ENCODE peak calls at places on chromosomes 5 and 9, in six cellular contexts. X is stimulated activated CD8-positive, alpha-beta memory T cell treated with anti-CD3 and anti-CD28 coated beads, Interleukin-2, amount 100 ng/mL, for 1 hour; C is dorsolateral prefrontal cortex; B is left ventricle myocardium inferior; R is activated B cell treated with CpG ODN at 0.5 μM for 24 hours; Y is HuH-7.5. M is an unnamed sample.

GRCh38 chr5:1792842-1793266 is 6.8 kb downstream of the MRPL36 start:
- DNase-seq in X (peak), C (no peak), B (no peak), R (no peak), Y (no peak), M (no peak)

GRCh38 chr9:98124637-98125426 is 5.8 kb upstream of the TRIM14 start:
- DNase-seq in X (no peak), C (no peak), B (no peak), R (no peak), Y (no peak), M (no peak)

GRCh38 chr9:107288701-107289100 is 5.6 kb downstream of the RAD23B start:
- DNase-seq in X (no peak), C (no peak), B (no peak), R (no peak), Y (no peak), M (no peak)

GRCh38 chr5:143086851-143087637 is 316.4 kb downstream of the NR3C1 start:
- DNase-seq in X (no peak), C (no peak), B (no peak), R (no peak), Y (no peak), M (peak)

GRCh38 chr5:148937239-148937638 is 110.8 kb downstream of the ADRB2 start:
- DNase-seq in X (no peak), C (no peak), B (no peak), R (no peak), Y (no peak), M (no peak)

GRCh38 chr5:98102926-98103325 is 670.5 kb upstream of the RGMB start:
- DNase-seq in X (no peak), C (no peak), B (no peak), R (no peak), Y (no peak), M (no peak)

GRCh38 chr5:14668247-14668646 is 3.7 kb downstream of the OTULIN start:
- DNase-seq in X (no peak), C (no peak), B (no peak), R (no peak), Y (no peak), M (no peak)

GRCh38 chr5:172437445-172438303 is 16.7 kb downstream of the SH3PXD2B start:
- DNase-seq in X (no peak), C (peak), B (peak), R (no peak), Y (no peak), M (peak)

GRCh38 chr9:132670816-132671371 is 630 bp downstream of the GTF3C4 start:
- DNase-seq in X (peak), C (peak), B (no peak), R (peak), Y (peak), M (peak)

GRCh38 chr5:83476470-83476817 is 4.9 kb downstream of the VCAN start:
- DNase-seq in X (no peak), C (no peak), B (no peak), R (no peak), Y (no peak), M (no peak)

GRCh38 chr5:143402464-143403356 is 776 bp downstream of the NR3C1 start:
- DNase-seq in X (no peak), C (peak), B (peak), R (peak), Y (peak), M (peak)

GRCh38 chr9:127970401-127971313 is 10.1 kb downstream of the EEIG1 start:
- DNase-seq in X (no peak), C (no peak), B (no peak), R (peak), Y (no peak), M (no peak)

GRCh38 chr9:136474021-136474640 is 8.7 kb downstream of the SEC16A start:
- DNase-seq in X (no peak), C (no peak), B (no peak), R (no peak), Y (no peak), M (no peak)

GRCh38 chr5:96252596-96252995 is 180.5 kb downstream of the PCSK1 start:
- DNase-seq in X (no peak), C (no peak), B (no peak), R (no peak), Y (no peak), M (no peak)

GRCh38 chr9:120348951-120349429 is 231.0 kb downstream of the CDK5RAP2 start:
- DNase-seq in X (no peak), C (peak), B (no peak), R (no peak), Y (peak), M (peak)

GRCh38 chr9:95316274-95316673 is 1.2 kb downstream of the FANCC start:
- DNase-seq in X (no peak), C (no peak), B (no peak), R (no peak), Y (no peak), M (no peak)

GRCh38 chr9:119675951-119676350 is 306.7 kb upstream of the BRINP1 start:
- DNase-seq in X (no peak), C (no peak), B (no peak), R (no peak), Y (no peak), M (no peak)